ENCODE peak calls at places on chromosomes 3 and 15, in four cellular contexts. M is cardiac muscle cell, Q is astrocyte, X is psoas muscle. J is an unnamed sample.

GRCh38 chr15:50192926-50193595 is 11.1 kb downstream of the SLC27A2 start:
- DNase-seq in Q (no peak), X (no peak), M (no peak), J (peak; percentile 70)

GRCh38 chr15:34337557-34338306 is at the start of gene SLC12A6:
- DNase-seq in Q (peak; percentile 86), X (peak; percentile 94), M (peak; percentile 95), J (peak; percentile 88)

GRCh38 chr3:89227218-89227617 is 119.8 kb downstream of the EPHA3 start:
- DNase-seq in X (no peak), Q (peak; percentile 19), M (no peak), J (no peak)

GRCh38 chr3:158483701-158484100 is 87.3 kb upstream of the MLF1 start:
- DNase-seq in X (no peak), M (no peak), Q (no peak), J (no peak)

GRCh38 chr3:53137835-53138446 is 7.7 kb upstream of the RFT1 start:
- DNase-seq in M (no peak), X (no peak), Q (no peak), J (no peak)

GRCh38 chr3:39414421-39414907 is 7.9 kb downstream of the RPSA start:
- DNase-seq in X (no peak), Q (no peak), M (no peak), J (no peak)

GRCh38 chr3:176734146-176734545 is 463.1 kb downstream of the TBL1XR1 start:
- DNase-seq in M (no peak), X (no peak), Q (no peak), J (no peak)

GRCh38 chr3:62587579-62588031 is 214.3 kb upstream of the FEZF2 start:
- DNase-seq in Q (peak; percentile 98), M (no peak), X (no peak), J (peak; percentile 88)

GRCh38 chr3:108013141-108014055 is 77.4 kb downstream of the CD47 start:
- DNase-seq in Q (no peak), X (no peak), M (no peak), J (no peak)

GRCh38 chr3:137760341-137761098 is 3.6 kb upstream of the SOX14 start:
- DNase-seq in X (no peak), M (no peak), Q (no peak), J (no peak)

GRCh38 chr3:128453521-128454309 is 13.0 kb downstream of the DNAJB8 start:
- DNase-seq in Q (no peak), X (no peak), M (no peak), J (no peak)

GRCh38 chr3:16088496-16088895 is 86.0 kb upstream of the GALNT15 start:
- DNase-seq in M (no peak), Q (peak; percentile 66), X (no peak), J (no peak)

GRCh38 chr15:83275412-83275811 is 9.1 kb downstream of the BNC1 start:
- DNase-seq in Q (peak; percentile 55), M (no peak), X (no peak), J (no peak)

GRCh38 chr3:112818289-112818688 is 28.4 kb downstream of the CD200R1L start:
- DNase-seq in X (no peak), M (no peak), Q (no peak), J (peak; percentile 28)

GRCh38 chr15:57611938-57612337 is 20.2 kb downstream of the MYZAP start:
- DNase-seq in X (no peak), Q (no peak), M (peak; percentile 39), J (peak; percentile 68)

DNA sequence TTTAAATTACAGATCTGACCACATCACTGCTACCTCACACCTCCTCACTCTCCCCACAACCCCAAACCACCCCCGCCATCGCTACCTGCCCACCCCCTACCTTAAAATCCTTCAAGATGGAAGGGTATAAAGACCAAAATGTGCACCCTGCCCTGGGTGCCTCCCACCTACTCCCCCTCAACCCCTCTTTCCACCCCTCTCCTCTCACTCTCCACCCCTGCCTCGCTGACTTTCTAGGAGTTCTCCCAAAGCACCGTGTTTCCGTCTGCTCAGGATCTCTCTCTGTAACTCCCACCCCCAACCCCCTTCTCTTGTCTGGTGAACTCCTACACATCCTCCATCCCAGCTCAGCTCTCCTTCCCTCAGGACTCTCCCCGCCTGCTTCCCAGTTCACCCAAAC is 69.1 kb downstream of the MEGF11 start:
- DNase-seq in Q (no peak), M (no peak), X (no peak), J (no peak)
- H3K27me3 ChIP-seq in Q (peaks cover 28% of the 10 kb centered on the region), M (no peaks in the 10 kb centered on the region), X (no peaks in the 10 kb centered on the region), J (peaks cover 50% of the 10 kb centered on the region)

DNA sequence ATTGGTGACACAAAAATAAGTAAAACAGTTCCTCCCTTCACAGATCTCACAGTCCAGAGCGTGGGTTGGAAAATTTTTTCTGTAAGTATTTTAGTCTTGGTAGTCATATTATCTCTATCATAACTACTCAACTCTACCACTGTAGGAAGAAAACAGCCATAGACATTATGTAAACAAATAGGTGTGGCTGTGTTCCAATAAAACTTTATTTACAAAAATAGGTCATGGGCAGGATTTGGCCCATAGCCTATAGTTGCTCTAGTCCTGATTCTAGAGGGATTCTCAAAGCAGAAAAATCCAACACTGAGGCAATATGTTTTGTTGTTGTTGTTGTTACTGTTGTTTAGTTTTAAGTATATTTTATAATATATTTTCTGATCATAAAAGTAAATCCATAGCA is 206.1 kb upstream of the GADL1 start:
- DNase-seq in Q (no peak), X (no peak), M (no peak), J (no peak)
- H3K4me1 ChIP-seq in Q (peaks cover 6% of the 10 kb centered on the region), X (no peaks in the 10 kb centered on the region), M (no peaks in the 10 kb centered on the region), J (peaks cover 42% of the 10 kb centered on the region)

GRCh38 chr3:150925751-150926201 is 20.5 kb upstream of the MINDY4B start:
- DNase-seq in Q (peak; percentile 8), M (peak; percentile 79), X (peak; percentile 24), J (peak; percentile 30)
- TF ChIP-seq CTCF in Q (peak; percentile 51), M (peak; percentile 71), X (peak; percentile 15), J (peak; percentile 84)

DNA sequence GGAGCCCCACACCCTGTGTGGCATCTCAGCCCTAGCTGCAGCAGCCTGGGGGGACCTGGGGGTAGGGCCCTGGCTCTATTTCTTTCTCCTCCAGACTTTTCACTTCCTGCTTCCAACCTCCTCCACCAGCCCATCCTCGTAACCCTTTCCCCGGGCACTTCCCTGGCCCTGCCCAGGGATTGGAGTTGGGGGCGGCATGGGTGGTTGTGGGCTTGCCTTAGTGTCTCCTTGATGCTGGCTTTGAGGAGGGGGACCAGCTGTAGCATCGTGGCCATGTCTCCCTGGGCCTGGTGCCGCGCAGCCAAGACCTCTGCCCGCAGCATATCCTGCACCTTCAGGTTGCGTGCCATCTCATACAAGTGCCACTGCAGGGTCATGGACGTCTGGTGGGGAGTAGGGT is 28.1 kb downstream of the CYP11A1 start:
- DNase-seq in M (no peak), Q (no peak), X (no peak), J (no peak)
- H3K27me3 ChIP-seq in M (no peaks in the 10 kb centered on the region), Q (no peaks in the 10 kb centered on the region), X (no peaks in the 10 kb centered on the region), J (peaks cover 13% of the 10 kb centered on the region)

DNA sequence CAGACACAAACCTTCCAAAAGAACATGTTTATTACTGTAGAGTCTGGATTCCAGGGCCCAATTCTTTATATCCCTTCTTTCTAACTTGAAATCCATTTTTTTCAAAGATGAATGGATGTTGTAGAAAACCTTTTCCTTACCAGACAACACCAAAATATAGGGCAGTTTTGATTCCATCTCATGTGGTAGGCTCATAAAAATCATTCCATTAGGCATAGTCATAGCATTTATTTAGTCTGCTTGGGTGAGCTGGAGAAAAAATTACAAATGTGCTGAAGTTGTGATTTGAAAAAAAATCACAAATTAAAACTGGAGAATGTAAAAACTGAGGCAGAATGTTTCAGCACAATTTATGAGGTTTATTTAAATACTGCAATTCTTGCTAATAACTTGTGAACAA is 199.3 kb upstream of the TBC1D5 start:
- DNase-seq in X (no peak), Q (peak; percentile 22), M (no peak), J (no peak)
- H3K4me1 ChIP-seq in X (no peaks in the 10 kb centered on the region), Q (no peaks in the 10 kb centered on the region), M (peaks cover 25% of the 10 kb centered on the region), J (no peaks in the 10 kb centered on the region)

GRCh38 chr15:25441111-25441510 is 2.3 kb upstream of the UBE3A start:
- DNase-seq in Q (no peak), X (no peak), M (no peak), J (no peak)

GRCh38 chr15:25436707-25437106 is 2.1 kb downstream of the UBE3A start:
- DNase-seq in X (no peak), Q (no peak), M (no peak), J (no peak)

GRCh38 chr15:25439456-25439836 is 622 bp upstream of the UBE3A start:
- DNase-seq in X (no peak), Q (peak; percentile 20), M (no peak), J (peak; percentile 48)

GRCh38 chr15:25437751-25438600 is 848 bp downstream of the UBE3A start:
- DNase-seq in Q (peak; percentile 10), M (peak; percentile 78), X (peak; percentile 67), J (no peak)

GRCh38 chr15:25438601-25439455 is at the start of gene UBE3A:
- DNase-seq in M (peak; percentile 96), X (peak; percentile 93), Q (peak; percentile 79), J (peak; percentile 75)
- TF ChIP-seq CTCF in M (peak; percentile 29), X (peak; percentile 14), Q (no peak), J (peak; percentile 51)

GRCh38 chr3:11002456-11002855 is 9.9 kb downstream of the SLC6A1 start:
- DNase-seq in M (no peak), Q (no peak), X (no peak), J (no peak)

GRCh38 chr3:11001020-11001657 is 8.6 kb downstream of the SLC6A1 start:
- DNase-seq in Q (no peak), M (no peak), X (no peak), J (no peak)

GRCh38 chr3:11000528-11000927 is 8.0 kb downstream of the SLC6A1 start:
- DNase-seq in Q (no peak), M (no peak), X (no peak), J (no peak)

GRCh38 chr3:10999516-10999915 is 7.0 kb downstream of the SLC6A1 start:
- DNase-seq in M (no peak), X (no peak), Q (no peak), J (no peak)

GRCh38 chr3:11001658-11002021 is 9.1 kb downstream of the SLC6A1 start:
- DNase-seq in Q (no peak), M (no peak), X (no peak), J (no peak)
- H3K27me3 ChIP-seq in Q (peaks cover 81% of the 10 kb centered on the region), M (peaks cover 27% of the 10 kb centered on the region), X (no peaks in the 10 kb centered on the region), J (peaks cover 83% of the 10 kb centered on the region)

DNA sequence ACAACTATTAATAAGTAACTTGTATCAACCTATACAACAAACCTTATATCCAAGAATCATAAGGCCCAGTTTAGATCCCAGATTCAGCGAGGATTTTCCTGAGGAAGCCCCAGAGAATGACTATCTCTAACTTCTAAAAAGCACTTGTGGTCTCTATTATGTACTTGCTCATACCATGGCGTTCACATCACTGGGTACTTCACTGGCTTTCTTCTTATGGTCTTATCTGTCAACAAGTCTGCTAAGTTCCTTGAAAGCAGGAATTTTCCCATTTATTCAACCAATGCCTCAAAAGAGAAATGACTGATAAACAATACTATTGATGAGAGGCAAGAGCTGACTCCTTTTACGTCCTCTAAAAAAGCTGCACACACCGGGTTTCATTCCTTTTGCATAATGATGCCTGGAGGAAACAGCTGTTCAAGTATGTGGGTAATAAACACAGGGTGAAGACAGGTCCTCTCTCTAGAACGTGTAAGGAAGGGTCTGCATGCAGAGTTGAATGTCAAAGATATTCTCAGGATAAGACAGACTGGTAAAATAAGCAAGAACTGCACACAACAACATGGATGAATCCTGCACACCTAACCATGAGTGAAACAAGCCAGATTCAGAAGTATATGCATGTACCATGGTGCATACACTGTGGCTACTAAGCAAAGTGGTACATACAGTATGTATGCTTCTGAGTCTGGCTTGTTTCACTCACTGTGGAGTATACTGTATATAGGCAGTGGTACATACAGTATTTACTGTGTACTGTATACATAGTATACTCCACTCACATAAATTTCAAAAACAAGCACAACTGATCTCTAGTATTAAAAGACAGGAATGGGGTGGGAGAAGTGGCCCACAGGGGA is 408.7 kb downstream of the SHQ1 start:
- DNase-seq in M (no peak), Q (peak; percentile 50), X (no peak), J (no peak)
- H3K4me1 ChIP-seq in M (peaks cover 39% of the 10 kb centered on the region), Q (no peaks in the 10 kb centered on the region), X (peaks cover 52% of the 10 kb centered on the region), J (peaks cover 9% of the 10 kb centered on the region)

J was measured in foreskin keratinocyte.